ENCODE peak calls at places on chromosomes 7 and 10, in nine cellular contexts. B is stimulated activated CD4-positive, alpha-beta T cell treated with anti-CD3 and anti-CD28 coated beads, Interleukin-2, amount 100 ng/mL, for 24 hours; T is AG04450; G is cardiac muscle cell; L is GM20000; Q is EL; F is endothelial cell; Z is colonic mucosa; Y is putamen. H is an unnamed sample.

GRCh38 chr7:26485421-26486019 is 193.9 kb downstream of the SNX10 start:
- DNase-seq in B (no peak), T (no peak), G (no peak), L (no peak), Q (no peak), F (no peak), Z (no peak), Y (no peak), H (no peak)

GRCh38 chr7:12207046-12207445 is 4.0 kb upstream of the TMEM106B start:
- DNase-seq in B (no peak), T (no peak), G (no peak), L (no peak), Q (no peak), F (no peak), Z (no peak), Y (no peak), H (no peak)

GRCh38 chr7:86598311-86598710 is 45.4 kb upstream of the GRM3 start:
- DNase-seq in B (no peak), T (no peak), G (no peak), L (peak; percentile 10), Q (peak; percentile 0), F (peak; percentile 34), Z (peak; percentile 26), Y (no peak), H (no peak)

GRCh38 chr10:118544401-118544948 is 51.0 kb downstream of the PRLHR start:
- DNase-seq in B (no peak), T (no peak), G (no peak), L (no peak), Q (no peak), F (no peak), Z (no peak), Y (no peak), H (no peak)

GRCh38 chr7:130733866-130734524 is at the start of gene KLF14:
- DNase-seq in B (peak; percentile 48), T (no peak), G (peak; percentile 20), L (peak; percentile 82), Q (peak; percentile 28), F (peak; percentile 45), Z (peak; percentile 20), Y (no peak), H (no peak)

GRCh38 chr7:118662266-118662665 is 437.8 kb downstream of the ANKRD7 start:
- DNase-seq in B (no peak), T (no peak), G (no peak), L (no peak), Q (no peak), F (no peak), Z (no peak), Y (no peak), H (no peak)

GRCh38 chr10:77165445-77166316 is 471.9 kb downstream of the KCNMA1 start:
- DNase-seq in B (peak; percentile 33), T (no peak), G (peak; percentile 72), L (peak; percentile 41), Q (peak; percentile 79), F (peak; percentile 66), Z (peak; percentile 75), Y (peak; percentile 52), H (peak; percentile 59)

GRCh38 chr7:22821702-22822485 is 755 bp downstream of the TOMM7 start:
- DNase-seq in B (no peak), T (no peak), G (peak; percentile 47), L (no peak), Q (peak; percentile 31), F (no peak), Z (peak; percentile 29), Y (no peak), H (no peak)

GRCh38 chr10:94093286-94093905 is 99.7 kb downstream of the PLCE1 start:
- DNase-seq in B (no peak), T (no peak), G (peak; percentile 10), L (no peak), Q (no peak), F (no peak), Z (no peak), Y (no peak), H (no peak)

GRCh38 chr10:109214916-109215740 is 708.2 kb downstream of the XPNPEP1 start:
- DNase-seq in B (no peak), T (no peak), G (no peak), L (no peak), Q (no peak), F (no peak), Z (no peak), Y (no peak), H (no peak)

GRCh38 chr7:150811-151221 is 41.6 kb upstream of the FAM20C start:
- DNase-seq in B (no peak), T (no peak), G (peak; percentile 13), L (no peak), Q (no peak), F (no peak), Z (peak; percentile 32), Y (no peak), H (no peak)

GRCh38 chr7:141915565-141915964 is 634 bp upstream of the OR9A4 start:
- DNase-seq in B (no peak), T (no peak), G (no peak), L (no peak), Q (no peak), F (no peak), Z (peak; percentile 41), Y (no peak), H (no peak)

GRCh38 chr7:45890902-45891461 is 2.7 kb downstream of the IGFBP1 start:
- DNase-seq in B (no peak), T (no peak), G (peak; percentile 64), L (peak; percentile 49), Q (peak; percentile 57), F (no peak), Z (no peak), Y (peak; percentile 16), H (no peak)

GRCh38 chr10:100562806-100563293 is 27.1 kb downstream of the HIF1AN start:
- DNase-seq in B (no peak), T (no peak), G (peak; percentile 72), L (peak; percentile 44), Q (peak; percentile 67), F (peak; percentile 67), Z (no peak), Y (peak; percentile 15), H (no peak)

GRCh38 chr7:124113040-124113439 is 80.2 kb upstream of the TMEM229A start:
- DNase-seq in B (no peak), T (no peak), G (no peak), L (no peak), Q (no peak), F (no peak), Z (no peak), Y (no peak), H (no peak)

H was measured in left lobe of liver.